ENCODE peak calls at places on chromosomes 6 and 20, in seven cellular contexts. C is substantia nigra; R is activated T-helper 1 cell treated with Interleukin-2 at 50 U/mL for 16 hours; K is GM12891; N is activated T-cell treated with anti-CD3 and anti-CD28 coated beads, Interleukin-2, amount 50 U/mL, for 72 hours; J is activated CD8-positive, alpha-beta memory T cell treated with anti-CD3 and anti-CD28 coated beads for 1 hour; Q is lung microvascular endothelial cell. Z is an unnamed sample.

GRCh38 chr20:4244700-4245485 is 229.5 kb upstream of the RNF24 start:
- DNase-seq in C (no peak), R (no peak), K (no peak), N (no peak), J (no peak), Q (peak), Z (no peak)

GRCh38 chr6:96899019-96899418 is 1.3 kb upstream of the NDUFAF4 start:
- DNase-seq in C (peak), R (no peak), K (no peak), N (no peak), J (no peak), Q (peak), Z (no peak)

GRCh38 chr6:54689620-54690019 is 157.0 kb upstream of the FAM83B start:
- DNase-seq in C (no peak), R (no peak), K (no peak), N (no peak), J (no peak), Q (no peak), Z (no peak)

GRCh38 chr6:163398796-163399195 is 15.7 kb upstream of the QKI start:
- DNase-seq in C (peak), R (no peak), K (no peak), N (no peak), J (no peak), Q (no peak), Z (no peak)

GRCh38 chr6:158109744-158110143 is 58.3 kb downstream of the SERAC1 start:
- DNase-seq in C (no peak), R (no peak), K (no peak), N (no peak), J (no peak), Q (no peak), Z (no peak)

GRCh38 chr20:18956878-18957277 is 143.3 kb downstream of the SCP2D1 start:
- DNase-seq in C (no peak), R (no peak), K (no peak), N (no peak), J (no peak), Q (no peak), Z (no peak)

GRCh38 chr6:149060300-149060984 is 257.1 kb upstream of the TAB2 start:
- DNase-seq in C (no peak), R (peak), K (no peak), N (peak), J (peak), Q (peak), Z (no peak)

GRCh38 chr20:61307686-61308085 is 55.6 kb downstream of the CDH4 start:
- DNase-seq in C (no peak), R (no peak), K (no peak), N (no peak), J (no peak), Q (no peak), Z (no peak)

GRCh38 chr6:166056637-166057036 is 111.0 kb downstream of the TBXT start:
- DNase-seq in C (no peak), R (no peak), K (no peak), N (no peak), J (no peak), Q (no peak), Z (no peak)

GRCh38 chr6:168789699-168790098 is 348.7 kb downstream of the SMOC2 start:
- DNase-seq in C (no peak), R (no peak), K (no peak), N (no peak), J (no peak), Q (no peak), Z (no peak)

GRCh38 chr6:165653607-165654006 is 9.4 kb downstream of the PDE10A start:
- DNase-seq in C (no peak), R (no peak), K (no peak), N (no peak), J (no peak), Q (no peak), Z (no peak)

GRCh38 chr6:158591134-158591809 is 31.4 kb downstream of the TMEM181 start:
- DNase-seq in C (no peak), R (no peak), K (no peak), N (no peak), J (no peak), Q (no peak), Z (no peak)

GRCh38 chr6:37695273-37695672 is 2.4 kb downstream of the MDGA1 start:
- DNase-seq in C (no peak), R (no peak), K (no peak), N (no peak), J (no peak), Q (no peak), Z (no peak)

GRCh38 chr20:5634894-5635293 is 115.3 kb upstream of the SHLD1 start:
- DNase-seq in C (no peak), R (no peak), K (no peak), N (no peak), J (no peak), Q (no peak), Z (no peak)

GRCh38 chr20:13875265-13875811 is 90.5 kb downstream of the NDUFAF5 start:
- DNase-seq in C (no peak), R (no peak), K (no peak), N (no peak), J (no peak), Q (no peak), Z (no peak)

GRCh38 chr6:166692723-166693302 is 65.8 kb upstream of the RPS6KA2 start:
- DNase-seq in C (no peak), R (no peak), K (no peak), N (no peak), J (no peak), Q (no peak), Z (no peak)

GRCh38 chr6:156780117-156780641 is 3.0 kb downstream of the ARID1B start:
- DNase-seq in C (peak), R (peak), K (no peak), N (peak), J (peak), Q (peak), Z (no peak)

GRCh38 chr20:13325796-13326340 is 104.8 kb downstream of the ISM1 start:
- DNase-seq in C (no peak), R (no peak), K (no peak), N (no peak), J (no peak), Q (no peak), Z (no peak)

GRCh38 chr20:62724692-62725595 is 16.3 kb downstream of the NTSR1 start:
- DNase-seq in C (no peak), R (no peak), K (no peak), N (no peak), J (no peak), Q (no peak), Z (no peak)

GRCh38 chr6:170266061-170266825 is 24.6 kb downstream of the DLL1 start:
- DNase-seq in C (peak), R (no peak), K (no peak), N (no peak), J (no peak), Q (peak), Z (no peak)

GRCh38 chr6:29908341-29908662 is 34.0 kb upstream of the HLA-A start:
- DNase-seq in C (no peak), R (no peak), K (no peak), N (no peak), J (no peak), Q (no peak), Z (no peak)

GRCh38 chr20:64184795-64185194 is 20.5 kb downstream of the MYT1 start:
- DNase-seq in C (no peak), R (no peak), K (no peak), N (no peak), J (no peak), Q (no peak), Z (no peak)

GRCh38 chr6:118668761-118669411 is 17.5 kb upstream of the CEP85L start:
- DNase-seq in C (no peak), R (no peak), K (no peak), N (no peak), J (no peak), Q (no peak), Z (no peak)

GRCh38 chr6:105227292-105227628 is 47.4 kb upstream of the POPDC3 start:
- DNase-seq in C (no peak), R (no peak), K (no peak), N (no peak), J (no peak), Q (no peak), Z (no peak)

GRCh38 chr20:40223818-40224217 is 465.2 kb downstream of the MAFB start:
- DNase-seq in C (no peak), R (no peak), K (no peak), N (no peak), J (no peak), Q (no peak), Z (no peak)

GRCh38 chr20:46202758-46203509 is 84.8 kb downstream of the CD40 start:
- DNase-seq in C (peak), R (no peak), K (no peak), N (no peak), J (no peak), Q (no peak), Z (no peak)

Z was measured in cortex of kidney.